ENCODE peak calls at places on chromosomes 12 and 14, in four cellular contexts. X is GM12878, L is H1, H is HepG2. J is an unnamed sample.

GRCh38 chr14:85439696-85440328 is 90.1 kb upstream of the FLRT2 start:
- DNase-seq in X (no peak), L (no peak), H (no peak), J (no peak)

GRCh38 chr12:105477873-105478272 is 147.4 kb downstream of the C12orf75 start:
- DNase-seq in X (no peak), L (no peak), H (no peak), J (no peak)

GRCh38 chr12:62767506-62767905 is 167.4 kb downstream of the PPM1H start:
- DNase-seq in X (no peak), L (no peak), H (no peak), J (no peak)

GRCh38 chr12:12376636-12377448 is 20.0 kb downstream of the BORCS5 start:
- DNase-seq in X (peak), L (no peak), H (peak), J (peak)

GRCh38 chr12:104357431-104357952 is 54.0 kb downstream of the EID3 start:
- DNase-seq in X (no peak), L (no peak), H (no peak), J (no peak)

GRCh38 chr12:54603173-54603814 is 14.8 kb upstream of the PPP1R1A start:
- DNase-seq in X (peak), L (peak), H (peak), J (peak)

GRCh38 chr12:46901464-46902205 is 75.8 kb upstream of the SLC38A4 start:
- DNase-seq in X (no peak), L (no peak), H (no peak), J (no peak)

GRCh38 chr12:102298022-102298421 is 100.4 kb upstream of the PMCH start:
- DNase-seq in X (no peak), L (no peak), H (no peak), J (no peak)

GRCh38 chr12:47100146-47100545 is 20.4 kb upstream of the AMIGO2 start:
- DNase-seq in X (no peak), L (no peak), H (no peak), J (no peak)

GRCh38 chr12:19915392-19916192 is 452.7 kb upstream of the PDE3A start:
- DNase-seq in X (no peak), L (no peak), H (no peak), J (peak)

GRCh38 chr14:33376510-33376909 is 437.8 kb downstream of the NPAS3 start:
- DNase-seq in X (no peak), L (no peak), H (no peak), J (no peak)

GRCh38 chr12:4402996-4403395 is 23.5 kb upstream of the FGF23 start:
- DNase-seq in X (no peak), L (no peak), H (no peak), J (no peak)

GRCh38 chr12:91990525-91990924 is 155.1 kb downstream of the BTG1 start:
- DNase-seq in X (no peak), L (no peak), H (no peak), J (no peak)

GRCh38 chr12:46445093-46445492 is 72.5 kb upstream of the SLC38A2 start:
- DNase-seq in X (no peak), L (no peak), H (no peak), J (no peak)

GRCh38 chr12:28346567-28346966 is 156.3 kb downstream of the CCDC91 start:
- DNase-seq in X (no peak), L (no peak), H (no peak), J (no peak)

GRCh38 chr12:53777936-53778644 is 26.3 kb upstream of the CISTR start:
- DNase-seq in X (no peak), L (no peak), H (no peak), J (no peak)

GRCh38 chr12:10388611-10389010 is 1.2 kb downstream of the KLRK1 start:
- DNase-seq in X (no peak), L (no peak), H (no peak), J (no peak)

GRCh38 chr12:26691234-26691970 is 141.6 kb downstream of the ITPR2 start:
- DNase-seq in X (no peak), L (no peak), H (peak), J (peak)
- TF ChIP-seq SUZ12 in X (no peak), L (no peak), H (no peak), J (no peak)

DNA sequence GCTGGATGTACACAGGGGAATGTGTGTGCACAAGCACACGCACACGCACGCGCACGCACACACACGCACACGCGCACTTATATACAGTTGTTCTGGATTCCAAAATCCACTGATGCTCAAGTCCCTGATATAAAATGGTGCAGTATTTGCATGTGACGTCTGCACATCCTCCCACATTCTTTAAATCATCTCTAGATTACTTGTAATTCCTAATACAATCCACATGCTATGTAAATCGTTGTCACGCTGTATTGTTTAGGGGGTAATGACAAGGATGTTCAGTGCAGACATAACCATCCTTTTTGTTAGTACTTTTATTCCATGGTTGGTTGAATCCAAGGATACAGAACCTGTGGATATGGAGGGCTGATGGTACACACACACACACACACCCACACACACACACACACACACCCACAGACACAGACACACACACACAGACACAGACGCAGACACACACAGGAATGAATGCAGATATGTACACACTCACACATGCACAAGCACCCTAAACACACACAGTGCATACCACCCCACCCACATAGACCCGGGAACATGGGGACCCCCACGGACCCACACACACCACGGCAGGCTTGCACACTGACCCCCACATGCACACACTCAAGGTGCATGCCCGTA is 188.5 kb upstream of the PRMT8 start:
- DNase-seq in X (no peak), L (no peak), H (no peak), J (no peak)
- TF ChIP-seq ZNF274 in X (no peak), L (no peak), H (no peak), J (no peak)

GRCh38 chr12:132490481-132491348 is 764 bp downstream of the FBRSL1 start:
- DNase-seq in X (no peak), L (no peak), H (no peak), J (no peak)

GRCh38 chr12:132489602-132490239 is at the start of gene FBRSL1:
- DNase-seq in X (no peak), L (peak), H (peak), J (peak)

GRCh38 chr12:132491761-132492378 is 1.9 kb downstream of the FBRSL1 start:
- DNase-seq in X (no peak), L (no peak), H (no peak), J (no peak)

GRCh38 chr12:132492522-132492921 is 2.6 kb downstream of the FBRSL1 start:
- DNase-seq in X (peak), L (no peak), H (no peak), J (no peak)

DNA sequence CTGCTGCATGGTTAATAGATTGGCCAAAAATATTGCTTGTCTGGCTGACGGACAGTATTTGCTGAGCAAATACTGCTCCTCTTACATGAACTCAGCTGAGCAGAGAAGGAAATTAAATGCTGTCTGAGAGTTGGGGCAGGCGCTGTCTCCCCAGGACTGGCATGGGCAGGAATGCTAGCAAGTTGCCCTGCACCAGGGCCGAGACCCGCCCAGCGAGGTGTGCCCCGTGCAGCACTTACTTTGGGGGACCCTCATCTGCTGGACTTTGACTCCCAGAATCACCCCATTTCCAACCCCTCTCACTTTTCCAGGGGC is 1.4 kb downstream of the FBRSL1 start:
- DNase-seq in X (no peak), L (no peak), H (peak), J (no peak)
- TF ChIP-seq SUZ12 in X (no peak), L (no peak), H (no peak), J (no peak)

DNA sequence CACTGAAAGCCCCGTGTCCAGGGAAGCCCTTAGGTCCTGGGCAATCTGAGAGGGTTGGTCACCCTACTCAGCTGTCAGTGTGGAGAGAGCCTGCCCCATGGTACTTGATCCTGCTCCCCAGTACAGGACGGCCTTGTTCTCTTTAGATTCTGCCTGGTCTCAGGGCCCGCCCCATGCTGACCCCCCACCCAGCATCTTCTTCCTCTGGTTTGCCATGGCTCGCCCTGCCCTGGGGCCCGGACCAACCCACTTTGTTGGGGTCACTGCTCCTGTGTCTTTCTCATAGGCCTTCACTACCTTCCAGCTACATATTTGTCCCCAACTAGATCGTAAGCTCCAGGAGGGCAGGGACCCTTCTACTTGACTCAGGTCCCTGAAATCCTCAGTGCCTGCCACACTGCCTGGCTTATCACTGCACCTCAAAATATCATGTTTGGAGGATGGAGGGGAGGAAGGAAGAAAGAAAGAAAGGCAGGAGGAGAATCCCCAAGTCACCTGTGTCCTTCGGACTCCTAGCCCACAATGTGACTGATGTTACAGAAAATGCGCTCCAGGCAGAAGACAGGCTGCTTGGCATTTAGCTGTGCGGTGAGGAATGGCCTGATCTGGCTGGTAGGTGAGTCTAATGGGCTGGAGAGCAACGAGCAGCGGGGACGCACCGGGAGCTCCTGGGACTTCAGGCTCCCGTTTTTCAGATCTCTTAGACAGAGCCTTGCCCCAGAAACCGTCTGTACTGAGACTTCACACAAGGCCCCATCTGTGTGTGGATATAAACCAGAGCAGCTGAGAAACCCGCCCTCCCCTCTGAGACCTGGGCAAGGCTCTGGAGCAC is 66.1 kb downstream of the C14orf132 start:
- DNase-seq in X (no peak), L (no peak), H (no peak), J (no peak)
- TF ChIP-seq ZNF274 in X (no peak), L (no peak), H (no peak), J (no peak)

GRCh38 chr12:95773320-95773719 is 17.2 kb downstream of the NTN4 start:
- DNase-seq in X (no peak), L (no peak), H (no peak), J (no peak)
- TF ChIP-seq SUZ12 in X (no peak), L (no peak), H (no peak), J (no peak)

J was measured in NT2/D1.